ENCODE peak calls at places on chromosomes 5 and 9, in six cellular contexts. Q is AG09309, O is upper lobe of right lung, I is activated gamma-delta T cell, E is RPMI7951, X is brain microvascular endothelial cell. C is an unnamed sample.

GRCh38 chr5:14004598-14005394 is 60.3 kb upstream of the DNAH5 start:
- DNase-seq in Q (no peak), O (no peak), I (no peak), E (no peak), X (no peak), C (no peak)

GRCh38 chr5:169970911-169971436 is 9.3 kb downstream of the INSYN2B start:
- DNase-seq in Q (peak; percentile 27), O (no peak), I (no peak), E (peak; percentile 81), X (peak; percentile 58), C (no peak)

GRCh38 chr5:93277001-93277400 is 304.0 kb downstream of the NR2F1-AS1 start:
- DNase-seq in Q (no peak), O (no peak), I (no peak), E (no peak), X (no peak), C (no peak)

GRCh38 chr5:120465281-120465961 is 1.3 kb downstream of the PRR16 start:
- DNase-seq in Q (peak; percentile 29), O (peak; percentile 59), I (no peak), E (peak; percentile 52), X (peak; percentile 56), C (peak; percentile 78)

GRCh38 chr5:177085985-177086917 is at the start of gene FGFR4:
- DNase-seq in Q (no peak), O (peak; percentile 85), I (peak; percentile 48), E (peak; percentile 46), X (peak; percentile 14), C (peak; percentile 82)

GRCh38 chr9:78118742-78119473 is 87.3 kb upstream of the GNAQ start:
- DNase-seq in Q (peak; percentile 61), O (no peak), I (no peak), E (peak; percentile 36), X (no peak), C (no peak)

GRCh38 chr5:178796165-178796945 is 63.4 kb upstream of the ZNF354B start:
- DNase-seq in Q (no peak), O (no peak), I (no peak), E (no peak), X (no peak), C (no peak)

GRCh38 chr5:77774981-77775772 is 962 bp downstream of the TBCA start:
- DNase-seq in Q (peak; percentile 8), O (no peak), I (no peak), E (no peak), X (peak; percentile 42), C (no peak)

GRCh38 chr5:103808464-103809106 is 246.0 kb upstream of the NUDT12 start:
- DNase-seq in Q (peak; percentile 1), O (no peak), I (no peak), E (peak; percentile 35), X (peak; percentile 58), C (no peak)

GRCh38 chr9:125405938-125406811 is 144.5 kb downstream of the GAPVD1 start:
- DNase-seq in Q (no peak), O (no peak), I (no peak), E (peak; percentile 73), X (peak; percentile 32), C (no peak)

GRCh38 chr9:17839744-17840143 is 260.9 kb downstream of the SH3GL2 start:
- DNase-seq in Q (no peak), O (no peak), I (no peak), E (no peak), X (no peak), C (no peak)

GRCh38 chr5:128844354-128844923 is 120.8 kb upstream of the SLC27A6 start:
- DNase-seq in Q (no peak), O (no peak), I (no peak), E (peak; percentile 1), X (no peak), C (no peak)

GRCh38 chr5:172561151-172561550 is 79.9 kb upstream of the NEURL1B start:
- DNase-seq in Q (no peak), O (no peak), I (no peak), E (no peak), X (no peak), C (no peak)

GRCh38 chr9:33446507-33447403 is 638 bp downstream of the AQP3 start:
- DNase-seq in Q (no peak), O (peak; percentile 88), I (no peak), E (peak; percentile 73), X (peak; percentile 45), C (no peak)

GRCh38 chr5:57902035-57902434 is 419.4 kb upstream of the ACTBL2 start:
- DNase-seq in Q (no peak), O (no peak), I (no peak), E (peak; percentile 21), X (no peak), C (no peak)

GRCh38 chr5:172733179-172733973 is 37.6 kb downstream of the DUSP1 start:
- DNase-seq in Q (peak; percentile 99), O (peak; percentile 84), I (no peak), E (peak; percentile 97), X (peak; percentile 89), C (peak; percentile 96)

GRCh38 chr5:137741718-137742117 is 5.8 kb upstream of the KLHL3 start:
- DNase-seq in Q (no peak), O (no peak), I (no peak), E (no peak), X (no peak), C (no peak)

GRCh38 chr5:168972650-168973241 is 328.2 kb downstream of the SLIT3 start:
- DNase-seq in Q (no peak), O (no peak), I (no peak), E (no peak), X (no peak), C (no peak)

GRCh38 chr5:141945511-141946024 is 12.4 kb downstream of the PCDH12 start:
- DNase-seq in Q (no peak), O (no peak), I (no peak), E (no peak), X (no peak), C (peak; percentile 76)

GRCh38 chr9:128061305-128061704 is 5.8 kb downstream of the NAIF1 start:
- DNase-seq in Q (no peak), O (no peak), I (no peak), E (no peak), X (no peak), C (no peak)

GRCh38 chr5:122942164-122942914 is 94.2 kb downstream of the PPIC start:
- DNase-seq in Q (no peak), O (no peak), I (no peak), E (peak; percentile 45), X (peak; percentile 43), C (no peak)

GRCh38 chr5:1762878-1763547 is 36.6 kb downstream of the MRPL36 start:
- DNase-seq in Q (no peak), O (peak; percentile 32), I (no peak), E (no peak), X (no peak), C (peak; percentile 50)

GRCh38 chr9:108382267-108382666 is 473.5 kb downstream of the ACTL7B start:
- DNase-seq in Q (no peak), O (no peak), I (no peak), E (no peak), X (no peak), C (no peak)

GRCh38 chr5:179289756-179290385 is 55.4 kb downstream of the ADAMTS2 start:
- DNase-seq in Q (no peak), O (peak; percentile 13), I (no peak), E (no peak), X (no peak), C (peak; percentile 27)

GRCh38 chr5:13478831-13479465 is 465.5 kb downstream of the DNAH5 start:
- DNase-seq in Q (peak; percentile 20), O (no peak), I (no peak), E (peak; percentile 67), X (peak; percentile 22), C (no peak)

GRCh38 chr5:180860273-180860886 is 696 bp downstream of the ZFP62 start:
- DNase-seq in Q (no peak), O (no peak), I (no peak), E (peak; percentile 56), X (no peak), C (no peak)

GRCh38 chr5:39219433-39219832 is at the start of gene FYB1:
- DNase-seq in Q (peak; percentile 20), O (no peak), I (no peak), E (peak; percentile 85), X (no peak), C (peak; percentile 77)

GRCh38 chr9:18238254-18238653 is 235.7 kb upstream of the ADAMTSL1 start:
- DNase-seq in Q (peak; percentile 37), O (no peak), I (no peak), E (peak; percentile 39), X (peak; percentile 78), C (no peak)

GRCh38 chr9:98207606-98208005 is 15.2 kb upstream of the CORO2A start:
- DNase-seq in Q (no peak), O (no peak), I (no peak), E (peak; percentile 25), X (no peak), C (no peak)

GRCh38 chr5:170467000-170467707 is 36.7 kb upstream of the KCNIP1 start:
- DNase-seq in Q (peak; percentile 60), O (no peak), I (no peak), E (peak; percentile 93), X (peak; percentile 91), C (no peak)

GRCh38 chr5:16913840-16914435 is 22.1 kb downstream of the MYO10 start:
- DNase-seq in Q (no peak), O (no peak), I (no peak), E (no peak), X (no peak), C (no peak)

GRCh38 chr5:35345222-35345621 is 114.9 kb upstream of the PRLR start:
- DNase-seq in Q (no peak), O (no peak), I (no peak), E (no peak), X (no peak), C (no peak)

GRCh38 chr5:82332889-82333619 is 54.9 kb upstream of the RPS23 start:
- DNase-seq in Q (no peak), O (no peak), I (no peak), E (peak; percentile 56), X (peak; percentile 54), C (no peak)

GRCh38 chr9:86389648-86390047 is 35.4 kb upstream of the TUT7 start:
- DNase-seq in Q (no peak), O (no peak), I (no peak), E (no peak), X (no peak), C (no peak)

GRCh38 chr5:168472329-168472728 is 13.9 kb upstream of the RARS1 start:
- DNase-seq in Q (peak; percentile 92), O (no peak), I (no peak), E (peak; percentile 88), X (peak; percentile 94), C (no peak)

C was measured in sigmoid colon.